ENCODE peak calls at places on chromosomes 11 and 22, in six cellular contexts. One of them, this sample, is unnamed.

GRCh38 chr11:103359221-103359620 is 250.0 kb downstream of the DYNC2H1 start:
- DNase-seq in tibial artery: no peak
- DNase-seq in cardiac muscle cell: no peak
- DNase-seq in neuronal stem cell: no peak
- DNase-seq in right cardiac atrium: no peak
- DNase-seq in psoas muscle: no peak
- DNase-seq in this sample: no peak

GRCh38 chr11:12182650-12183511 is 72.5 kb downstream of the MICAL2 start:
- DNase-seq in psoas muscle: peak
- DNase-seq in tibial artery: no peak
- DNase-seq in right cardiac atrium: no peak
- DNase-seq in neuronal stem cell: no peak
- DNase-seq in cardiac muscle cell: peak
- DNase-seq in this sample: no peak

GRCh38 chr11:36540998-36541397 is 26.8 kb upstream of the RAG1 start:
- DNase-seq in neuronal stem cell: no peak
- DNase-seq in cardiac muscle cell: peak
- DNase-seq in right cardiac atrium: no peak
- DNase-seq in psoas muscle: peak
- DNase-seq in tibial artery: no peak
- DNase-seq in this sample: peak

GRCh38 chr11:118614511-118614910 is 7.1 kb downstream of the PHLDB1 start:
- DNase-seq in right cardiac atrium: peak
- DNase-seq in psoas muscle: no peak
- DNase-seq in cardiac muscle cell: no peak
- DNase-seq in tibial artery: no peak
- DNase-seq in neuronal stem cell: no peak
- DNase-seq in this sample: no peak

GRCh38 chr22:39800790-39801540 is 92.6 kb downstream of the ENTHD1 start:
- DNase-seq in right cardiac atrium: no peak
- DNase-seq in neuronal stem cell: no peak
- DNase-seq in tibial artery: no peak
- DNase-seq in psoas muscle: no peak
- DNase-seq in cardiac muscle cell: no peak
- DNase-seq in this sample: no peak

GRCh38 chr11:19905280-19905853 is 192.7 kb downstream of the NAV2 start:
- DNase-seq in psoas muscle: no peak
- DNase-seq in right cardiac atrium: no peak
- DNase-seq in neuronal stem cell: peak
- DNase-seq in cardiac muscle cell: peak
- DNase-seq in tibial artery: no peak
- DNase-seq in this sample: no peak

GRCh38 chr11:65013130-65013691 is 749 bp upstream of the ARL2 start:
- DNase-seq in psoas muscle: peak
- DNase-seq in right cardiac atrium: peak
- DNase-seq in cardiac muscle cell: peak
- DNase-seq in tibial artery: peak
- DNase-seq in neuronal stem cell: no peak
- DNase-seq in this sample: peak

GRCh38 chr22:26565889-26566288 is 24.0 kb downstream of the TPST2 start:
- DNase-seq in neuronal stem cell: no peak
- DNase-seq in tibial artery: no peak
- DNase-seq in right cardiac atrium: no peak
- DNase-seq in cardiac muscle cell: no peak
- DNase-seq in psoas muscle: no peak
- DNase-seq in this sample: no peak

GRCh38 chr11:15783619-15784018 is 572.7 kb downstream of the SOX6 start:
- DNase-seq in tibial artery: no peak
- DNase-seq in cardiac muscle cell: no peak
- DNase-seq in psoas muscle: no peak
- DNase-seq in neuronal stem cell: no peak
- DNase-seq in right cardiac atrium: no peak
- DNase-seq in this sample: no peak

GRCh38 chr22:19134874-19135273 is 3.8 kb downstream of the TSSK2 start:
- DNase-seq in tibial artery: no peak
- DNase-seq in right cardiac atrium: no peak
- DNase-seq in neuronal stem cell: no peak
- DNase-seq in psoas muscle: no peak
- DNase-seq in cardiac muscle cell: no peak
- DNase-seq in this sample: no peak

GRCh38 chr11:117909611-117910382 is 19.4 kb downstream of the TMPRSS13 start:
- DNase-seq in tibial artery: peak
- DNase-seq in right cardiac atrium: no peak
- DNase-seq in neuronal stem cell: no peak
- DNase-seq in cardiac muscle cell: no peak
- DNase-seq in psoas muscle: peak
- DNase-seq in this sample: no peak

GRCh38 chr11:104136861-104137260 is 27.1 kb downstream of the PDGFD start:
- DNase-seq in psoas muscle: no peak
- DNase-seq in tibial artery: no peak
- DNase-seq in right cardiac atrium: no peak
- DNase-seq in cardiac muscle cell: peak
- DNase-seq in neuronal stem cell: no peak
- DNase-seq in this sample: no peak

GRCh38 chr11:71542382-71542781 is 4.6 kb downstream of the KRTAP5-8 start:
- DNase-seq in psoas muscle: no peak
- DNase-seq in right cardiac atrium: no peak
- DNase-seq in tibial artery: no peak
- DNase-seq in cardiac muscle cell: no peak
- DNase-seq in neuronal stem cell: no peak
- DNase-seq in this sample: no peak

GRCh38 chr22:31618057-31618456 is 44.0 kb downstream of the PISD start:
- DNase-seq in cardiac muscle cell: no peak
- DNase-seq in neuronal stem cell: no peak
- DNase-seq in tibial artery: no peak
- DNase-seq in psoas muscle: no peak
- DNase-seq in right cardiac atrium: peak
- DNase-seq in this sample: no peak

GRCh38 chr11:86117706-86118050 is 48.8 kb upstream of the PICALM start:
- DNase-seq in neuronal stem cell: no peak
- DNase-seq in right cardiac atrium: no peak
- DNase-seq in cardiac muscle cell: no peak
- DNase-seq in tibial artery: no peak
- DNase-seq in psoas muscle: no peak
- DNase-seq in this sample: no peak

GRCh38 chr22:19723165-19723989 is at the start of gene GP1BB:
- DNase-seq in tibial artery: no peak
- DNase-seq in cardiac muscle cell: peak
- DNase-seq in neuronal stem cell: no peak
- DNase-seq in right cardiac atrium: peak
- DNase-seq in psoas muscle: no peak
- DNase-seq in this sample: no peak

GRCh38 chr22:50621491-50621880 is 6.5 kb downstream of the ARSA start:
- DNase-seq in right cardiac atrium: no peak
- DNase-seq in tibial artery: peak
- DNase-seq in neuronal stem cell: no peak
- DNase-seq in cardiac muscle cell: no peak
- DNase-seq in psoas muscle: no peak
- DNase-seq in this sample: no peak

GRCh38 chr11:109073032-109073822 is 348.8 kb upstream of the C11orf87 start:
- DNase-seq in cardiac muscle cell: no peak
- DNase-seq in tibial artery: no peak
- DNase-seq in right cardiac atrium: no peak
- DNase-seq in psoas muscle: no peak
- DNase-seq in neuronal stem cell: no peak
- DNase-seq in this sample: no peak

GRCh38 chr22:46030241-46030880 is 53.4 kb upstream of the WNT7B start:
- DNase-seq in psoas muscle: no peak
- DNase-seq in tibial artery: peak
- DNase-seq in neuronal stem cell: no peak
- DNase-seq in right cardiac atrium: peak
- DNase-seq in cardiac muscle cell: no peak
- DNase-seq in this sample: no peak

GRCh38 chr22:50340157-50340879 is 2.8 kb upstream of the PPP6R2 start:
- DNase-seq in tibial artery: no peak
- DNase-seq in right cardiac atrium: no peak
- DNase-seq in cardiac muscle cell: peak
- DNase-seq in psoas muscle: no peak
- DNase-seq in neuronal stem cell: no peak
- DNase-seq in this sample: peak

GRCh38 chr11:85941380-85941973 is 86.3 kb downstream of the CCDC83 start:
- DNase-seq in cardiac muscle cell: peak
- DNase-seq in neuronal stem cell: peak
- DNase-seq in psoas muscle: peak
- DNase-seq in right cardiac atrium: peak
- DNase-seq in tibial artery: peak
- DNase-seq in this sample: peak

DNA sequence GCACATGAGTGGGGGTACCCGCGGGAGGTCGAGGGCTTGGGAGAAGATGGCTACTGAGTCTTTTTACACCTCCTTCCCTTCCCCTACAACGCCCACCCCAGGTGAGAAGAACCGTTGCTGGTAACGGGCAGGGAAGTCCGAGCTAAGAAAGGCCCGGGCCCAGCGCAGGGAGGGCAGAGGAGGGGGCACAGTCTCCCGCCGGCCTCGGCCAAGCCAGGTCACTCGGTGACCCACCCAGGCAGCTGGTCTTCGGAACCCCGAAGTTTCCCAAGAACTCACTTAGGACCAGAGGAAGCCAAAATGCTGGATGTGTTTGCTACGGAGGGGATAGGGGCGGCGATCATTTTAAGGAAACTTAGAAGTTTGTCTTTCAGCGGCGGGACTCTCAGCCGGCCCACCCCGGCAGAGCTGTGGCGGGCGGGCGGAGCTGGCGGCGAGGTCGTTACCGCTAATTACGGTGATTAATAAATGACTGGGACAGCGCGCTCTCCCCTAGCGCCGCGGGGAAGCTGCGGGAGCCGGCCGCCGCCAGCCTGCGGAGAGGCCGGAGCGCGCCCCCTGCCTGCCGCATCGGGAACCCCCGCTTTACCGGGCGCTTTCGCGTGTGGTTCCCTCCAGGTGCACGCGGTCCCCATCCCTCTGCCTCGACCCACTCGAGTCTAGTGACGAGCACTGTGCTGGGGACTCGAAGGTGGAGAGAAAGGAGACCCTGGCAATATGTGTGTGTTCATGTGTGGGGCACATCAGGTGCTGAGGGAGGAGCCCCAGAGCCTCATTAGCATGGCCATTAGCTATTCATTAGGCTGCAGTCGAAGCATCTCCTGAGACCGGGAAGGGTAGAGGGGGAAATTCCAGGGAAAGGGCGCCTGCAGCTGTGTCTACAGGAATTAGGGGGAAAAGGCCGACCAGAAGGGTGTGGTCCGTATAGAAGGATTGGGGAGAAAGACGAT is 945 bp downstream of the ROBO3 start:
- DNase-seq in cardiac muscle cell: peak
- DNase-seq in right cardiac atrium: peak
- DNase-seq in tibial artery: no peak
- DNase-seq in psoas muscle: peak
- DNase-seq in neuronal stem cell: no peak
- DNase-seq in this sample: peak
- H3K4me3 ChIP-seq in cardiac muscle cell: peak
- H3K4me3 ChIP-seq in right cardiac atrium: peak
- H3K4me3 ChIP-seq in tibial artery: peak
- H3K4me3 ChIP-seq in psoas muscle: peak
- H3K4me3 ChIP-seq in neuronal stem cell: no peak
- H3K4me3 ChIP-seq in this sample: peak

GRCh38 chr11:125513705-125514265 is 17.7 kb upstream of the FEZ1 start:
- DNase-seq in right cardiac atrium: no peak
- DNase-seq in cardiac muscle cell: no peak
- DNase-seq in neuronal stem cell: no peak
- DNase-seq in psoas muscle: no peak
- DNase-seq in tibial artery: no peak
- DNase-seq in this sample: no peak
- H3K27ac ChIP-seq in right cardiac atrium: no peak
- H3K27ac ChIP-seq in cardiac muscle cell: no peak
- H3K27ac ChIP-seq in neuronal stem cell: no peak
- H3K27ac ChIP-seq in psoas muscle: no peak
- H3K27ac ChIP-seq in tibial artery: no peak
- H3K27ac ChIP-seq in this sample: no peak

GRCh38 chr22:49051491-49052022 is 776.1 kb downstream of the BRD1 start:
- DNase-seq in tibial artery: peak
- DNase-seq in right cardiac atrium: no peak
- DNase-seq in cardiac muscle cell: no peak
- DNase-seq in psoas muscle: no peak
- DNase-seq in neuronal stem cell: no peak
- DNase-seq in this sample: no peak

GRCh38 chr22:49052560-49052959 is 775.1 kb downstream of the BRD1 start:
- DNase-seq in psoas muscle: no peak
- DNase-seq in right cardiac atrium: no peak
- DNase-seq in neuronal stem cell: no peak
- DNase-seq in tibial artery: peak
- DNase-seq in cardiac muscle cell: no peak
- DNase-seq in this sample: no peak

GRCh38 chr22:49049691-49050090 is 778.0 kb downstream of the BRD1 start:
- DNase-seq in cardiac muscle cell: no peak
- DNase-seq in right cardiac atrium: no peak
- DNase-seq in psoas muscle: no peak
- DNase-seq in neuronal stem cell: no peak
- DNase-seq in tibial artery: peak
- DNase-seq in this sample: no peak

GRCh38 chr22:49053574-49053973 is 774.1 kb downstream of the BRD1 start:
- DNase-seq in tibial artery: no peak
- DNase-seq in cardiac muscle cell: no peak
- DNase-seq in neuronal stem cell: no peak
- DNase-seq in right cardiac atrium: no peak
- DNase-seq in psoas muscle: no peak
- DNase-seq in this sample: no peak

DNA sequence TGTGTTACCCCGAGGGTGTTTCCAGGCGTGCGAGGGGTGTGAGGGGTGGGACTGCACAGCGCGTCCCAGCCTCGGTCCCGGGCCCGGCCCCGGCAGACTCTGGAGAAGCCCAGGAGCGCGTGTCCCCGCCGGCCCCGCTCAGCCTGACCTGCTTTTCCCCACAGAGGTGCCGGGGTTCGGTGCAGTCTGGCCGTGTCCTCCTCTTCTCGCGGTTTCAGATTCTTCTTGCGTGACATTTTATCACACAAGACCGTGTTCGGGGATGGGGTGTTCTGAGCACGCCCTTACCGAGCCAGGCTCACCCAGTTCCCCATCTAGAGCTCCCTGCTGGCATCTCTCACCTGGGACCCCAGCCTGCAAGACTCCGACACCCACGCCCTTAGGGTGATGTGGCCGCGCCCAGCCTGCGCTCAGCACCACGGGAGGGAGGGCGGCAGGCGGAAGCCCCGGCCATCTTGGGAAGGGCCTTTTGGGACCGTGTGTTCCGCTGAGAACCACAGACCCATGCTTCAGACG is 775.6 kb downstream of the BRD1 start:
- DNase-seq in psoas muscle: no peak
- DNase-seq in neuronal stem cell: no peak
- DNase-seq in right cardiac atrium: no peak
- DNase-seq in tibial artery: peak
- DNase-seq in cardiac muscle cell: peak
- DNase-seq in this sample: no peak
- H3K4me3 ChIP-seq in psoas muscle: peak
- H3K4me3 ChIP-seq in neuronal stem cell: no peak
- H3K4me3 ChIP-seq in right cardiac atrium: peak
- H3K4me3 ChIP-seq in tibial artery: peak
- H3K4me3 ChIP-seq in cardiac muscle cell: no peak
- H3K4me3 ChIP-seq in this sample: no peak

DNA sequence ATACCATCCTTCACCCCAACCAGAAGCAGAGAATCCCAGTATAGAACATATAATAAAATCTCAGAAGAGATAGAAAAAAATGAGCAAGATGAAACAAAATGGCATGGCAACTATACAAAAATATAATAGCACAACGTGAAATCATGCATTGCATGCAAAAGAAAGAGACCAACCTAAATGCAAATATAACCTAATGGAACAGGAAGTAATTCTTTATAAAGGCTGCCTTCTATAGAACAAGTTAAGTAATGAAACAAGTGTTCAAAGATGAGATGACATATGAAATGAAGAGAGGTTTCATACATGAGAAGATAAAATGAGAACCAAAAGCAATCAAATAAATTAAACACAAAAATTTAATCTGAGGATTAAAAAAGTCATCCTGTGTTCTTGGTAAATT is 18.5 kb upstream of the ARHGAP20 start:
- DNase-seq in cardiac muscle cell: no peak
- DNase-seq in neuronal stem cell: no peak
- DNase-seq in tibial artery: no peak
- DNase-seq in right cardiac atrium: no peak
- DNase-seq in psoas muscle: no peak
- DNase-seq in this sample: no peak
- H3K27ac ChIP-seq in cardiac muscle cell: no peak
- H3K27ac ChIP-seq in neuronal stem cell: no peak
- H3K27ac ChIP-seq in tibial artery: no peak
- H3K27ac ChIP-seq in right cardiac atrium: no peak
- H3K27ac ChIP-seq in psoas muscle: no peak
- H3K27ac ChIP-seq in this sample: no peak

This sample was measured in WERI-Rb-1.